ENCODE peak calls at places on chromosomes 1 and 21, in five cellular contexts. One of them, this sample, is unnamed.

GRCh38 chr1:226863446-226863845 is 7.0 kb upstream of the PSEN2 start:
- DNase-seq in H1: no peak
- DNase-seq in IMR-90: peak; percentile 70
- DNase-seq in HepG2: no peak
- DNase-seq in K562: no peak
- DNase-seq in this sample: no peak

GRCh38 chr1:8122160-8122476 is 96.0 kb upstream of the ERRFI1 start:
- DNase-seq in H1: no peak
- DNase-seq in IMR-90: peak; percentile 60
- DNase-seq in HepG2: no peak
- DNase-seq in K562: peak; percentile 86
- DNase-seq in this sample: no peak

GRCh38 chr1:30384286-30385245 is 338.8 kb downstream of the MATN1 start:
- DNase-seq in H1: no peak
- DNase-seq in IMR-90: no peak
- DNase-seq in HepG2: no peak
- DNase-seq in K562: no peak
- DNase-seq in this sample: no peak

GRCh38 chr1:119327066-119327435 is 41.5 kb upstream of the HAO2 start:
- DNase-seq in H1: no peak
- DNase-seq in IMR-90: no peak
- DNase-seq in HepG2: peak; percentile 50
- DNase-seq in K562: no peak
- DNase-seq in this sample: no peak

GRCh38 chr1:201539561-201540404 is 856 bp downstream of the NAV1 start:
- DNase-seq in H1: no peak
- DNase-seq in IMR-90: peak; percentile 84
- DNase-seq in HepG2: no peak
- DNase-seq in K562: peak; percentile 44
- DNase-seq in this sample: no peak

GRCh38 chr1:167928457-167928852 is 8.0 kb upstream of the DCAF6 start:
- DNase-seq in H1: no peak
- DNase-seq in IMR-90: no peak
- DNase-seq in HepG2: no peak
- DNase-seq in K562: peak; percentile 33
- DNase-seq in this sample: no peak

GRCh38 chr1:84653130-84653680 is 37.1 kb downstream of the SSX2IP start:
- DNase-seq in H1: no peak
- DNase-seq in IMR-90: peak; percentile 59
- DNase-seq in HepG2: no peak
- DNase-seq in K562: no peak
- DNase-seq in this sample: no peak

GRCh38 chr1:156767879-156768608 is 709 bp downstream of the PRCC start:
- DNase-seq in H1: no peak
- DNase-seq in IMR-90: no peak
- DNase-seq in HepG2: no peak
- DNase-seq in K562: peak; percentile 39
- DNase-seq in this sample: peak; percentile 14

GRCh38 chr1:218779341-218779831 is 394.3 kb upstream of the LYPLAL1 start:
- DNase-seq in H1: no peak
- DNase-seq in IMR-90: peak; percentile 64
- DNase-seq in HepG2: no peak
- DNase-seq in K562: no peak
- DNase-seq in this sample: no peak

GRCh38 chr1:227343201-227343600 is 24.9 kb upstream of the CDC42BPA start:
- DNase-seq in H1: no peak
- DNase-seq in IMR-90: peak; percentile 11
- DNase-seq in HepG2: no peak
- DNase-seq in K562: no peak
- DNase-seq in this sample: no peak

GRCh38 chr1:41495171-41495948 is 10.9 kb upstream of the EDN2 start:
- DNase-seq in H1: no peak
- DNase-seq in IMR-90: peak; percentile 21
- DNase-seq in HepG2: peak; percentile 15
- DNase-seq in K562: peak; percentile 76
- DNase-seq in this sample: no peak

GRCh38 chr21:36005879-36006400 is 54.4 kb downstream of the SETD4 start:
- DNase-seq in H1: no peak
- DNase-seq in IMR-90: no peak
- DNase-seq in HepG2: no peak
- DNase-seq in K562: no peak
- DNase-seq in this sample: no peak

GRCh38 chr1:205088341-205088740 is 4.1 kb upstream of the TMEM81 start:
- DNase-seq in H1: no peak
- DNase-seq in IMR-90: peak; percentile 62
- DNase-seq in HepG2: no peak
- DNase-seq in K562: no peak
- DNase-seq in this sample: no peak

GRCh38 chr1:35111106-35111505 is 31.9 kb downstream of the ZMYM1 start:
- DNase-seq in H1: no peak
- DNase-seq in IMR-90: peak; percentile 92
- DNase-seq in HepG2: peak; percentile 27
- DNase-seq in K562: no peak
- DNase-seq in this sample: peak; percentile 8

GRCh38 chr1:243851765-243852164 is 1.7 kb upstream of the AKT3 start:
- DNase-seq in H1: no peak
- DNase-seq in IMR-90: no peak
- DNase-seq in HepG2: no peak
- DNase-seq in K562: no peak
- DNase-seq in this sample: no peak

GRCh38 chr1:43978264-43978550 is 803 bp upstream of the B4GALT2 start:
- DNase-seq in H1: no peak
- DNase-seq in IMR-90: no peak
- DNase-seq in HepG2: peak; percentile 56
- DNase-seq in K562: no peak
- DNase-seq in this sample: no peak

GRCh38 chr1:241990040-241990439 is 8.9 kb downstream of the MAP1LC3C start:
- DNase-seq in H1: no peak
- DNase-seq in IMR-90: peak; percentile 82
- DNase-seq in HepG2: no peak
- DNase-seq in K562: peak; percentile 48
- DNase-seq in this sample: peak; percentile 72

GRCh38 chr1:234069760-234070159 is 165.3 kb downstream of the SLC35F3 start:
- DNase-seq in H1: no peak
- DNase-seq in IMR-90: no peak
- DNase-seq in HepG2: no peak
- DNase-seq in K562: no peak
- DNase-seq in this sample: no peak

GRCh38 chr21:29033871-29034270 is 9.4 kb downstream of the USP16 start:
- DNase-seq in H1: no peak
- DNase-seq in IMR-90: peak; percentile 35
- DNase-seq in HepG2: no peak
- DNase-seq in K562: no peak
- DNase-seq in this sample: no peak

GRCh38 chr1:184973308-184974085 is 811 bp downstream of the NIBAN1 start:
- DNase-seq in H1: no peak
- DNase-seq in IMR-90: peak; percentile 82
- DNase-seq in HepG2: no peak
- DNase-seq in K562: peak; percentile 66
- DNase-seq in this sample: peak; percentile 29

GRCh38 chr1:36204347-36204909 is 19.8 kb upstream of the THRAP3 start:
- DNase-seq in H1: no peak
- DNase-seq in IMR-90: no peak
- DNase-seq in HepG2: no peak
- DNase-seq in K562: no peak
- DNase-seq in this sample: peak; percentile 44

GRCh38 chr1:159879977-159880376 is 17.5 kb upstream of the VSIG8 start:
- DNase-seq in H1: no peak
- DNase-seq in IMR-90: peak; percentile 87
- DNase-seq in HepG2: no peak
- DNase-seq in K562: peak; percentile 48
- DNase-seq in this sample: peak; percentile 52

GRCh38 chr1:183349201-183349711 is 68.9 kb downstream of the NMNAT2 start:
- DNase-seq in H1: no peak
- DNase-seq in IMR-90: peak; percentile 52
- DNase-seq in HepG2: no peak
- DNase-seq in K562: no peak
- DNase-seq in this sample: no peak

GRCh38 chr21:28447453-28447852 is 545.2 kb downstream of the LTN1 start:
- DNase-seq in H1: no peak
- DNase-seq in IMR-90: peak; percentile 68
- DNase-seq in HepG2: no peak
- DNase-seq in K562: no peak
- DNase-seq in this sample: no peak

GRCh38 chr1:232440325-232441059 is 189.4 kb downstream of the SIPA1L2 start:
- DNase-seq in H1: no peak
- DNase-seq in IMR-90: no peak
- DNase-seq in HepG2: no peak
- DNase-seq in K562: no peak
- DNase-seq in this sample: no peak

GRCh38 chr1:74571493-74571800 is 59.0 kb upstream of the LRRC53 start:
- DNase-seq in H1: no peak
- DNase-seq in IMR-90: no peak
- DNase-seq in HepG2: no peak
- DNase-seq in K562: no peak
- DNase-seq in this sample: no peak

GRCh38 chr1:40938393-40938792 is 41.1 kb upstream of the CTPS1 start:
- DNase-seq in H1: no peak
- DNase-seq in IMR-90: no peak
- DNase-seq in HepG2: no peak
- DNase-seq in K562: no peak
- DNase-seq in this sample: no peak

GRCh38 chr1:10685851-10686403 is 110.5 kb downstream of the CASZ1 start:
- DNase-seq in H1: no peak
- DNase-seq in IMR-90: peak; percentile 16
- DNase-seq in HepG2: peak; percentile 93
- DNase-seq in K562: no peak
- DNase-seq in this sample: no peak

GRCh38 chr1:15364740-15365139 is 44.9 kb upstream of the EFHD2 start:
- DNase-seq in H1: no peak
- DNase-seq in IMR-90: no peak
- DNase-seq in HepG2: no peak
- DNase-seq in K562: peak; percentile 54
- DNase-seq in this sample: no peak

GRCh38 chr1:118826669-118827068 is 161.5 kb downstream of the TBX15 start:
- DNase-seq in H1: no peak
- DNase-seq in IMR-90: no peak
- DNase-seq in HepG2: no peak
- DNase-seq in K562: no peak
- DNase-seq in this sample: peak; percentile 2

GRCh38 chr1:197783510-197783948 is 8.2 kb upstream of the DENND1B start:
- DNase-seq in H1: no peak
- DNase-seq in IMR-90: peak; percentile 78
- DNase-seq in HepG2: no peak
- DNase-seq in K562: no peak
- DNase-seq in this sample: no peak

DNA sequence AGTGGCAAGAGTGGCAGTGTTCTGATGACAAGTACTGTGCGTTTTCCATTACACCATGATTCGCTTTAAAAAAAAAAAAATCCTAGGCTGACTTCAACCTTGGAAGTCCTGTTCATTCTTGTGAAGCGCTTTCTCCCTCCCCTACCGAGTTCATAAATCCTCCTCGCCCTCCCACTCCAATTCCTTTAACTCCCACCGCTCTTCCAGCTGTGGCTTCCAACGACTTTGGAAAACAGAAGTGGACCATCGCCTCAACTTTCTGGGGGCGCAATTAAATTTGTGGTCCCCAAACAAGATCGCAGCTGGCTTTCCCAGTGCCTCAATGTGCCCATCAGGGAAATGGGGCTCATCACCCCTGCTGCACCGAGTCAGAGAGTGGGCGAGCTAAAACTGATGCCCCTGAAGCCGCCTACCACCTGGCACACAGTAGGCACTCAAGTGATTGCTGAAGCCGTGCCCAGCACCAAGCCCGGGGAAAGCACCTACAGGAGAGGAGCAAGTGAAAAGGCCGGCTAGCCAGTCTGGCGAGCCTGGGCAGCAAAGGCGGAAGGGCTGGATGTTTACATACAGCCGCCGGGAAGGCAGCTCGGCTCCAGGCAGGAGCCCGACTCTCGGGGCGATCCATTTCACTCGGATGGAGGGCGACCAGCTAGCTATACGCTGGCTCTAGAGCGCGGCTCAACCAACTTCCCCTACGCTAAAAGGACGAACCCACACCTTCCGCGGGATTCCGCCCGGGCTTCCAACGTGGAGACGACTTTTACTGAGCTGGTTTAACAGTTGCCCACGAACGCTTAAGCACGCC is 1.3 kb downstream of the PLPP3 start:
- DNase-seq in H1: no peak
- DNase-seq in IMR-90: peak; percentile 61
- DNase-seq in HepG2: peak; percentile 34
- DNase-seq in K562: no peak
- DNase-seq in this sample: peak; percentile 16
- TF ChIP-seq MAFK in H1: no peak
- TF ChIP-seq MAFK in IMR-90: no peak
- TF ChIP-seq MAFK in HepG2: no peak
- TF ChIP-seq MAFK in K562: no peak
- TF ChIP-seq MAFK in this sample: no peak

DNA sequence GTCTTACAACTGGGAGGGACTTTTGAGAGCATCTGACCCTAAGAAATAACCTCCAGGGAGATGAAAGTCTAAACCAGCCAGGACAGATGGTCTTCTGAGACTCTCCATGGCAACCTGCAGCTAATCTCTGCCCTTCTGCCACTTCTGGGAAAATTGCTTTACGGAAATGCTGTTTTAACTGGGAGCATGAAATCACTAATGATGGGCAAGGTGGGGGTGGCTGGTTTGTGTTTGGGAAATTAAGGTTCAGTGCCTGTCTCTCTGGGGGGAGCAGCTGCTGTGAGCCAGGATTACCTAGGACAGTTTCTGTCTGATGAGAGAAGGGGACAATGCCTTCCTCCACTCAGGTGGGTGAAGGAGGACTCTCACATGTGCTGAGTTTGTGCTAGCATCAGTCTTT is 33.2 kb downstream of the ROR1 start:
- DNase-seq in H1: no peak
- DNase-seq in IMR-90: no peak
- DNase-seq in HepG2: no peak
- DNase-seq in K562: no peak
- DNase-seq in this sample: no peak
- TF ChIP-seq MAFK in H1: no peak
- TF ChIP-seq MAFK in IMR-90: no peak
- TF ChIP-seq MAFK in HepG2: no peak
- TF ChIP-seq MAFK in K562: no peak
- TF ChIP-seq MAFK in this sample: no peak

GRCh38 chr1:56953386-56953785 is 12.4 kb downstream of the C8B start:
- DNase-seq in H1: no peak
- DNase-seq in IMR-90: no peak
- DNase-seq in HepG2: peak; percentile 16
- DNase-seq in K562: no peak
- DNase-seq in this sample: no peak

GRCh38 chr1:56948403-56949023 is 17.3 kb downstream of the C8B start:
- DNase-seq in H1: no peak
- DNase-seq in IMR-90: peak; percentile 6
- DNase-seq in HepG2: no peak
- DNase-seq in K562: no peak
- DNase-seq in this sample: no peak
- TF ChIP-seq MAFK in H1: no peak
- TF ChIP-seq MAFK in IMR-90: no peak
- TF ChIP-seq MAFK in HepG2: no peak
- TF ChIP-seq MAFK in K562: no peak
- TF ChIP-seq MAFK in this sample: no peak

GRCh38 chr21:41769106-41769505 is 2.3 kb upstream of the RIPK4 start:
- DNase-seq in H1: no peak
- DNase-seq in IMR-90: no peak
- DNase-seq in HepG2: no peak
- DNase-seq in K562: no peak
- DNase-seq in this sample: no peak
- TF ChIP-seq MAFK in H1: no peak
- TF ChIP-seq MAFK in IMR-90: no peak
- TF ChIP-seq MAFK in HepG2: no peak
- TF ChIP-seq MAFK in K562: no peak
- TF ChIP-seq MAFK in this sample: no peak

GRCh38 chr1:206112600-206113301 is 4.4 kb downstream of the AVPR1B start:
- DNase-seq in H1: no peak
- DNase-seq in IMR-90: no peak
- DNase-seq in HepG2: peak; percentile 64
- DNase-seq in K562: no peak
- DNase-seq in this sample: no peak
- TF ChIP-seq MAFK in H1: no peak
- TF ChIP-seq MAFK in IMR-90: no peak
- TF ChIP-seq MAFK in HepG2: no peak
- TF ChIP-seq MAFK in K562: no peak
- TF ChIP-seq MAFK in this sample: no peak